ENCODE peak calls at places on chromosomes 3 and 15, in six cellular contexts. B, H, C, D, K and V are unnamed samples.

GRCh38 chr3:23900744-23901143 is 16.0 kb downstream of the NKIRAS1 start:
- DNase-seq in H (peak), K (no peak), C (no peak), D (peak), B (no peak), V (no peak)

GRCh38 chr3:29285356-29286070 is 4.6 kb downstream of the RBMS3 start:
- DNase-seq in C (no peak), D (peak), H (peak), K (no peak), B (no peak), V (no peak)

GRCh38 chr3:165895919-165896318 is 58.7 kb upstream of the BCHE start:
- DNase-seq in K (no peak), C (no peak), H (peak), B (no peak), D (no peak), V (no peak)

GRCh38 chr3:195580733-195581443 is 2.9 kb downstream of the APOD start:
- DNase-seq in K (no peak), B (no peak), C (no peak), D (peak), H (peak), V (no peak)

GRCh38 chr3:38314767-38315487 is 31.7 kb upstream of the XYLB start:
- DNase-seq in K (no peak), D (no peak), H (no peak), C (no peak), B (no peak), V (no peak)

GRCh38 chr3:124705552-124705951 is 24.7 kb upstream of the UMPS start:
- DNase-seq in C (no peak), H (no peak), B (no peak), K (no peak), D (no peak), V (no peak)

GRCh38 chr3:51373658-51374421 is 11.3 kb upstream of the MANF start:
- DNase-seq in B (no peak), C (no peak), K (no peak), H (no peak), D (no peak), V (no peak)

GRCh38 chr3:66210687-66211295 is 10.0 kb upstream of the SLC25A26 start:
- DNase-seq in D (no peak), H (no peak), B (no peak), K (no peak), C (no peak), V (no peak)

GRCh38 chr15:80798911-80799310 is 19.7 kb downstream of the CEMIP start:
- DNase-seq in D (no peak), C (no peak), H (no peak), K (no peak), B (no peak), V (no peak)

GRCh38 chr3:52471371-52472238 is 16.2 kb downstream of the NISCH start:
- DNase-seq in D (peak), K (peak), B (peak), H (peak), C (no peak), V (peak)

GRCh38 chr3:45946307-45946706 is 3.0 kb downstream of the CXCR6 start:
- DNase-seq in H (no peak), K (no peak), B (no peak), C (no peak), D (no peak), V (no peak)

GRCh38 chr3:51559961-51560360 is 21.4 kb downstream of the RAD54L2 start:
- DNase-seq in B (no peak), C (no peak), K (no peak), D (no peak), H (no peak), V (no peak)

GRCh38 chr15:87477759-87478687 is 778.5 kb downstream of the NTRK3 start:
- DNase-seq in K (no peak), B (no peak), C (peak), H (peak), D (peak), V (no peak)

GRCh38 chr15:63044645-63045437 is 2.3 kb downstream of the TPM1 start:
- DNase-seq in H (no peak), D (peak), K (no peak), C (no peak), B (no peak), V (no peak)

GRCh38 chr3:121698914-121699313 is 38.2 kb upstream of the HCLS1 start:
- DNase-seq in C (no peak), K (no peak), D (no peak), H (no peak), B (no peak), V (no peak)
- H3K27ac ChIP-seq in C (no peak), K (peak), D (no peak), H (no peak), B (no peak), V (no peak)

DNA sequence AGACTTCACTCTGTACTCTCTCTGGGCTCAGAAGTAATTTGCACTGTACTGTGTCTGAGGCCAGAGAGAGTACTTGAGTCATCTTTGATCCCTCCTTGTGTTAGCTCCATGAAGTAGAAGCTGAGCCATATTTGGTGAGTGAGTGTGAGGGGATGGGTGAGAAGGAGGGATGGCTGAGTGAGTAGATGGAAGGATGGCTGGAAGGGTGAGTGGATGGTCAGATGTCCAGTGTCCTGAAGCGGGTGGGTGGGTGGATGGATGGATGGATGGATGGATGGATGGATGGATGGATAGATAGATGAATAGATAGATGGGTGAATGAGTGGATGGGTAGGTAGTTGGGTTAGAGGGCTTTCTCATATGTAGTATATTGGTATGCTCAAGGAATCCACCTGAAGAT is 39.3 kb downstream of the FGD5 start:
- DNase-seq in D (no peak), C (no peak), B (no peak), K (no peak), H (no peak), V (no peak)
- H3K27ac ChIP-seq in D (no peak), C (no peak), B (no peak), K (no peak), H (no peak), V (no peak)

GRCh38 chr3:185750702-185751101 is 74.1 kb downstream of the IGF2BP2 start:
- DNase-seq in K (no peak), H (no peak), C (no peak), D (no peak), B (no peak), V (no peak)
- H3K27ac ChIP-seq in K (no peak), H (no peak), C (no peak), D (no peak), B (no peak), V (no peak)

GRCh38 chr3:175356899-175357324 is 497.8 kb downstream of the NAALADL2 start:
- DNase-seq in K (no peak), B (no peak), C (no peak), D (peak), H (peak), V (no peak)
- H3K27ac ChIP-seq in K (no peak), B (no peak), C (no peak), D (no peak), H (no peak), V (no peak)